ENCODE peak calls at places on chromosomes 7 and 10, in ten cellular contexts. X is COR-L47, H is fibroblast of the conjunctiva, W is lower lobe of right lung, B is GF-D8, D is neural progenitor cell, P is cardiac fibroblast, V is endothelial cell of umbilical vein, U is NCI-H1092, Y is sciatic nerve. S is an unnamed sample.

GRCh38 chr7:117205856-117206255 is 117.0 kb downstream of the WNT2 start:
- DNase-seq in W (no peak), P (no peak), Y (no peak), V (no peak), X (no peak), B (no peak), U (no peak), H (no peak), D (no peak), S (no peak)

GRCh38 chr10:88820990-88821389 is 18.5 kb downstream of the LIPM start:
- DNase-seq in V (no peak), P (peak; percentile 87), X (no peak), D (no peak), Y (no peak), H (peak; percentile 86), U (no peak), W (no peak), B (no peak), S (no peak)

GRCh38 chr10:43427166-43427825 is 9.6 kb upstream of the ZNF487 start:
- DNase-seq in B (no peak), P (no peak), W (no peak), X (no peak), D (no peak), U (no peak), H (no peak), V (no peak), Y (no peak), S (no peak)

GRCh38 chr7:82665966-82666507 is 222.5 kb upstream of the CACNA2D1 start:
- DNase-seq in D (no peak), Y (no peak), W (no peak), V (peak; percentile 66), H (no peak), P (peak; percentile 50), B (no peak), X (no peak), U (no peak), S (no peak)

GRCh38 chr7:38321515-38321944 is 48.1 kb upstream of the TARP start:
- DNase-seq in V (no peak), Y (no peak), X (no peak), H (peak; percentile 45), D (no peak), W (peak; percentile 75), U (no peak), P (peak; percentile 44), B (no peak), S (no peak)

GRCh38 chr7:155557778-155558177 is 11.4 kb upstream of the CNPY1 start:
- DNase-seq in V (no peak), P (no peak), W (peak; percentile 30), X (no peak), H (no peak), D (no peak), B (no peak), U (no peak), Y (no peak), S (no peak)

GRCh38 chr10:10038358-10038757 is 979.3 kb upstream of the CELF2 start:
- DNase-seq in B (no peak), Y (no peak), X (no peak), V (no peak), P (peak; percentile 29), W (no peak), U (no peak), H (no peak), D (no peak), S (no peak)

GRCh38 chr10:71440506-71441035 is 43.9 kb downstream of the CDH23 start:
- DNase-seq in W (no peak), D (no peak), X (no peak), P (no peak), V (no peak), Y (no peak), U (no peak), B (no peak), H (no peak), S (no peak)

GRCh38 chr7:103307487-103308231 is 10.4 kb downstream of the PMPCB start:
- DNase-seq in H (no peak), X (no peak), U (no peak), V (peak; percentile 38), Y (no peak), D (no peak), W (no peak), P (no peak), B (no peak), S (no peak)

GRCh38 chr7:2015251-2015871 is 217.4 kb downstream of the MAD1L1 start:
- DNase-seq in H (no peak), W (peak; percentile 29), U (no peak), D (no peak), P (no peak), X (no peak), Y (peak; percentile 51), V (no peak), B (no peak), S (no peak)

GRCh38 chr7:52711951-52712350 is 323.5 kb upstream of the POM121L12 start:
- DNase-seq in Y (no peak), X (no peak), D (no peak), V (no peak), P (no peak), B (no peak), H (no peak), W (no peak), U (no peak), S (no peak)

GRCh38 chr10:45000138-45000763 is 472 bp upstream of the ZNF22 start:
- DNase-seq in V (peak; percentile 71), W (no peak), H (peak; percentile 82), B (peak; percentile 65), X (no peak), P (peak; percentile 93), Y (peak; percentile 91), D (no peak), U (no peak), S (peak; percentile 28)

GRCh38 chr10:87634311-87634710 is 25.4 kb upstream of the PAPSS2 start:
- DNase-seq in B (no peak), H (no peak), U (no peak), P (peak; percentile 14), D (no peak), W (no peak), X (no peak), Y (no peak), V (peak; percentile 4), S (no peak)

GRCh38 chr7:74272305-74273038 is 16.7 kb upstream of the CLIP2 start:
- DNase-seq in W (peak; percentile 85), P (peak; percentile 97), X (no peak), V (peak; percentile 90), H (peak; percentile 67), U (no peak), B (peak; percentile 97), D (no peak), Y (peak; percentile 77), S (no peak)

GRCh38 chr7:31562002-31562401 is 48.1 kb downstream of the ITPRID1 start:
- DNase-seq in P (no peak), H (no peak), Y (no peak), W (no peak), V (no peak), D (no peak), X (no peak), U (no peak), B (no peak), S (no peak)

GRCh38 chr7:84025332-84025927 is 169.2 kb downstream of the SEMA3A start:
- DNase-seq in D (peak; percentile 53), B (no peak), X (no peak), U (no peak), P (peak; percentile 91), W (no peak), H (peak; percentile 79), V (peak; percentile 95), Y (no peak), S (no peak)

GRCh38 chr7:44811093-44811492 is 14.6 kb downstream of the PPIA start:
- DNase-seq in W (no peak), Y (no peak), D (no peak), V (no peak), U (no peak), X (no peak), P (no peak), H (no peak), B (no peak), S (no peak)

GRCh38 chr10:76303682-76304316 is 872.4 kb downstream of the LRMDA start:
- DNase-seq in P (peak; percentile 84), V (peak; percentile 67), B (no peak), U (peak; percentile 77), W (peak; percentile 77), X (peak; percentile 58), D (peak; percentile 91), Y (peak; percentile 75), H (peak; percentile 76), S (peak; percentile 91)

GRCh38 chr10:71981024-71981867 is 17.1 kb downstream of the CHST3 start:
- DNase-seq in P (peak; percentile 61), D (peak; percentile 62), U (no peak), Y (peak; percentile 56), H (no peak), X (no peak), W (no peak), B (no peak), V (peak; percentile 34), S (no peak)

GRCh38 chr10:3048114-3049019 is 19.0 kb upstream of the PFKP start:
- DNase-seq in D (peak; percentile 43), P (peak; percentile 37), V (no peak), H (no peak), W (no peak), X (no peak), Y (peak; percentile 65), U (no peak), B (no peak), S (no peak)

GRCh38 chr7:66507764-66508296 is 120.9 kb upstream of the KCTD7 start:
- DNase-seq in D (no peak), B (no peak), Y (no peak), P (no peak), V (no peak), X (no peak), H (no peak), W (no peak), U (no peak), S (no peak)

GRCh38 chr7:100863406-100863950 is 3.7 kb upstream of the TRIP6 start:
- DNase-seq in U (no peak), W (no peak), V (peak; percentile 82), H (no peak), D (no peak), X (no peak), Y (no peak), B (peak; percentile 94), P (peak; percentile 46), S (no peak)

GRCh38 chr10:69839696-69840345 is 38.1 kb downstream of the COL13A1 start:
- DNase-seq in W (no peak), D (no peak), U (no peak), H (no peak), V (no peak), Y (no peak), P (peak; percentile 63), X (no peak), B (no peak), S (no peak)

GRCh38 chr7:131859162-131859821 is 302.9 kb upstream of the PODXL start:
- DNase-seq in D (peak; percentile 75), B (no peak), V (peak; percentile 82), U (peak; percentile 55), W (peak; percentile 62), Y (peak; percentile 70), H (peak; percentile 31), X (peak; percentile 42), P (peak; percentile 80), S (peak; percentile 19)

GRCh38 chr7:141220263-141220662 is 146.4 kb downstream of the TMEM178B start:
- DNase-seq in D (peak; percentile 64), P (no peak), H (no peak), U (peak; percentile 41), X (peak; percentile 70), B (no peak), W (no peak), Y (no peak), V (no peak), S (peak; percentile 75)

GRCh38 chr7:42359946-42360345 is 122.9 kb upstream of the GLI3 start:
- DNase-seq in X (no peak), Y (no peak), W (no peak), B (no peak), D (no peak), V (no peak), U (no peak), H (no peak), P (no peak), S (no peak)

GRCh38 chr7:54542920-54543539 is 855 bp downstream of the VSTM2A start:
- DNase-seq in Y (no peak), X (peak; percentile 29), P (peak; percentile 13), V (peak; percentile 14), W (no peak), U (no peak), B (no peak), D (peak; percentile 81), H (no peak), S (no peak)

GRCh38 chr10:127485153-127485857 is 63.8 kb upstream of the NPS start:
- DNase-seq in Y (no peak), U (no peak), X (no peak), B (no peak), D (peak; percentile 14), W (no peak), P (no peak), H (no peak), V (no peak), S (peak; percentile 9)

S was measured in NCI-H146.